ENCODE peak calls at places on chromosomes 2 and 18, in ten cellular contexts. F is A549, K is mesothelial cell of epicardium, B is iris pigment epithelial cell, E is GDM1, H is left cardiac atrium, L is H9, Q is tibial artery, X is NCI-H774, W is C1 segment of cervical spinal cord. O is an unnamed sample.
A peak's percentile ranks its signal among the peaks of the same experiment; 100 is the strongest.

GRCh38 chr18:67665266-67665665 is 148.7 kb upstream of the DSEL start:
- DNase-seq in F (no peak), K (no peak), B (peak; percentile 76), E (no peak), H (no peak), L (no peak), Q (no peak), X (no peak), W (no peak), O (no peak)

GRCh38 chr18:79294235-79294634 is 101.5 kb upstream of the NFATC1 start:
- DNase-seq in F (no peak), K (no peak), B (no peak), E (no peak), H (no peak), L (no peak), Q (no peak), X (no peak), W (no peak), O (no peak)

GRCh38 chr2:201999289-201999688 is 34.4 kb upstream of the FZD7 start:
- DNase-seq in F (no peak), K (no peak), B (no peak), E (no peak), H (peak; percentile 45), L (no peak), Q (no peak), X (no peak), W (no peak), O (no peak)

GRCh38 chr2:69577467-69578200 is 65.9 kb downstream of the AAK1 start:
- DNase-seq in F (no peak), K (no peak), B (peak; percentile 44), E (no peak), H (no peak), L (no peak), Q (no peak), X (no peak), W (no peak), O (no peak)

GRCh38 chr18:49944681-49945080 is 131.3 kb upstream of the ACAA2 start:
- DNase-seq in F (no peak), K (no peak), B (peak; percentile 36), E (no peak), H (no peak), L (peak; percentile 40), Q (no peak), X (no peak), W (no peak), O (no peak)

GRCh38 chr2:16030206-16031054 is 90.1 kb downstream of the MYCN start:
- DNase-seq in F (no peak), K (no peak), B (no peak), E (no peak), H (no peak), L (no peak), Q (no peak), X (no peak), W (peak; percentile 23), O (no peak)

GRCh38 chr2:72917875-72918660 is 749 bp downstream of the EMX1 start:
- DNase-seq in F (no peak), K (no peak), B (no peak), E (no peak), H (no peak), L (peak; percentile 50), Q (no peak), X (no peak), W (no peak), O (no peak)

GRCh38 chr2:208150094-208150493 is 4.1 kb upstream of the CRYGB start:
- DNase-seq in F (no peak), K (no peak), B (no peak), E (no peak), H (no peak), L (no peak), Q (no peak), X (no peak), W (no peak), O (no peak)

GRCh38 chr2:168718622-168719021 is 83.8 kb upstream of the NOSTRIN start:
- DNase-seq in F (no peak), K (no peak), B (no peak), E (no peak), H (no peak), L (no peak), Q (no peak), X (no peak), W (no peak), O (no peak)

GRCh38 chr18:27094621-27095020 is 90.5 kb downstream of the CHST9 start:
- DNase-seq in F (no peak), K (no peak), B (no peak), E (no peak), H (no peak), L (no peak), Q (no peak), X (no peak), W (no peak), O (no peak)

GRCh38 chr18:75489493-75490190 is 62.1 kb upstream of the SMIM21 start:
- DNase-seq in F (peak; percentile 31), K (no peak), B (peak; percentile 97), E (no peak), H (no peak), L (no peak), Q (no peak), X (no peak), W (no peak), O (no peak)

GRCh38 chr2:36399050-36399449 is 43.5 kb downstream of the CRIM1 start:
- DNase-seq in F (no peak), K (no peak), B (peak; percentile 85), E (no peak), H (no peak), L (no peak), Q (no peak), X (no peak), W (no peak), O (no peak)

GRCh38 chr2:150621800-150622199 is 134.3 kb upstream of the RND3 start:
- DNase-seq in F (no peak), K (no peak), B (peak; percentile 96), E (no peak), H (no peak), L (no peak), Q (no peak), X (no peak), W (no peak), O (no peak)

GRCh38 chr2:168552450-168552856 is 96.4 kb downstream of the CERS6 start:
- DNase-seq in F (no peak), K (no peak), B (no peak), E (no peak), H (no peak), L (peak; percentile 91), Q (no peak), X (peak; percentile 75), W (no peak), O (no peak)

GRCh38 chr2:215540646-215541045 is 104.8 kb upstream of the FN1 start:
- DNase-seq in F (no peak), K (no peak), B (peak; percentile 94), E (no peak), H (no peak), L (no peak), Q (no peak), X (no peak), W (no peak), O (no peak)

GRCh38 chr2:127359520-127359919 is 28.3 kb downstream of the MAP3K2 start:
- DNase-seq in F (no peak), K (no peak), B (no peak), E (no peak), H (no peak), L (peak; percentile 41), Q (no peak), X (no peak), W (no peak), O (no peak)